ENCODE peak calls at places on chromosomes 16 and 17, in four cellular contexts. I, P, L and K are unnamed samples.

GRCh38 chr17:41340934-41341861 is 9.4 kb downstream of the KRT33A start:
- DNase-seq in I (no peak), P (no peak), L (peak; percentile 84), K (peak; percentile 61)

GRCh38 chr17:75475144-75475835 is 18.9 kb downstream of the TMEM94 start:
- DNase-seq in I (no peak), P (no peak), L (no peak), K (no peak)

GRCh38 chr16:72085002-72085401 is 8.4 kb downstream of the TXNL4B start:
- DNase-seq in I (no peak), P (no peak), L (no peak), K (no peak)

GRCh38 chr17:66507103-66507923 is 204.9 kb downstream of the PRKCA start:
- DNase-seq in I (peak; percentile 33), P (peak; percentile 83), L (no peak), K (peak; percentile 52)

GRCh38 chr16:66438536-66438935 is 11.4 kb downstream of the BEAN1 start:
- DNase-seq in I (no peak), P (no peak), L (no peak), K (no peak)

GRCh38 chr16:82694239-82694874 is 67.6 kb downstream of the CDH13 start:
- DNase-seq in I (no peak), P (peak; percentile 67), L (no peak), K (no peak)

GRCh38 chr17:4815043-4815675 is 8.2 kb downstream of the PLD2 start:
- DNase-seq in I (no peak), P (no peak), L (no peak), K (no peak)

GRCh38 chr17:80795737-80796136 is 195.9 kb upstream of the CHMP6 start:
- DNase-seq in I (no peak), P (no peak), L (no peak), K (no peak)

GRCh38 chr16:85988723-85989313 is 89.9 kb downstream of the IRF8 start:
- DNase-seq in I (no peak), P (no peak), L (no peak), K (peak; percentile 10)

GRCh38 chr17:19304209-19304608 is 58.3 kb downstream of the B9D1 start:
- DNase-seq in I (no peak), P (peak; percentile 19), L (no peak), K (no peak)

GRCh38 chr17:79017546-79017945 is 6.4 kb upstream of the C1QTNF1 start:
- DNase-seq in I (no peak), P (no peak), L (no peak), K (no peak)

GRCh38 chr16:35795361-35796029 is 2336.1 kb downstream of the TP53TG3F start:
- DNase-seq in I (no peak), P (no peak), L (no peak), K (no peak)

GRCh38 chr16:65546353-65546791 is 424.5 kb upstream of the CDH11 start:
- DNase-seq in I (no peak), P (no peak), L (no peak), K (no peak)

GRCh38 chr17:15384142-15384803 is 42.9 kb upstream of the TEKT3 start:
- DNase-seq in I (no peak), P (no peak), L (no peak), K (no peak)

GRCh38 chr16:28258571-28258970 is 33.8 kb upstream of the SBK1 start:
- DNase-seq in I (no peak), P (no peak), L (no peak), K (no peak)

GRCh38 chr17:8857919-8858318 is 9.6 kb downstream of the PIK3R6 start:
- DNase-seq in I (no peak), P (no peak), L (peak; percentile 17), K (no peak)

GRCh38 chr17:72338847-72339790 is 218.3 kb downstream of the SOX9 start:
- DNase-seq in I (peak; percentile 91), P (peak; percentile 97), L (no peak), K (no peak)

GRCh38 chr17:78356163-78356713 is 3.6 kb downstream of the SOCS3 start:
- DNase-seq in I (no peak), P (peak; percentile 48), L (peak; percentile 94), K (peak; percentile 92)

GRCh38 chr17:79410681-79411080 is 200.2 kb downstream of the RBFOX3 start:
- DNase-seq in I (no peak), P (no peak), L (no peak), K (no peak)

GRCh38 chr17:82698974-82699442 is 510 bp upstream of the RAB40B start:
- DNase-seq in I (no peak), P (no peak), L (no peak), K (no peak)

GRCh38 chr16:71966932-71967331 is 33.3 kb downstream of the PKD1L3 start:
- DNase-seq in I (no peak), P (no peak), L (no peak), K (no peak)

GRCh38 chr17:43892672-43892975 is 14.7 kb downstream of the MPP2 start:
- DNase-seq in I (no peak), P (no peak), L (no peak), K (no peak)

GRCh38 chr17:43882761-43883415 is 24.4 kb downstream of the MPP2 start:
- DNase-seq in I (no peak), P (no peak), L (no peak), K (no peak)

GRCh38 chr17:43890240-43890639 is 17.1 kb downstream of the MPP2 start:
- DNase-seq in I (no peak), P (no peak), L (no peak), K (no peak)

GRCh38 chr17:43891851-43892671 is 15.3 kb downstream of the MPP2 start:
- DNase-seq in I (no peak), P (no peak), L (no peak), K (no peak)

GRCh38 chr17:43888548-43888947 is 18.8 kb downstream of the MPP2 start:
- DNase-seq in I (no peak), P (no peak), L (no peak), K (no peak)
- H3K4me1 ChIP-seq in I (no peaks in the 10 kb centered on the region), P (no peaks in the 10 kb centered on the region), L (no peaks in the 10 kb centered on the region), K (no peaks in the 10 kb centered on the region)

GRCh38 chr16:50814541-50814940 is 72.7 kb downstream of the CYLD start:
- DNase-seq in I (no peak), P (no peak), L (no peak), K (no peak)
- H3K4me3 ChIP-seq in I (no peak overlapping the region), P (no peak overlapping the region), L (no peak overlapping the region), K (no peak overlapping the region)

DNA sequence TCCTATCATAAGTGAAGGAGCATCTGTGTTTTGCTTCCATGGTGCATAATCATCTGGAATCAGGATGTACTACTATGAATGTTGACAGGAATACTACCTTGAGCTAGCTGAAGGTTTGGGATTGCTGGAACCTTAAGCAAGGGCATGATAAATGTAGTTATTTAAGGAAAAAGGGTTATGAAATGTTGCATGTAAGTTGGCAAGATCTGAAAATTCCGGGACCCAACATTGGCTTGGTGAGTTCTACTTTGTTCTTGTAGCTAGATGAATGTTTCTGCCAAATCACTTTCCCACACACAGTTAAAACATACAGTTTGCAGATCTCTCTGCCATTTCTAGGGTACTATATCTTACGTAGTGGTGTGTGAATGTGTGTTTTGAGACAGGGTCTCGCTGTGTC is 13.6 kb downstream of the RHOT1 start:
- DNase-seq in I (no peak), P (no peak), L (no peak), K (no peak)
- H3K27ac ChIP-seq in I (no peak overlapping the region), P (no peak overlapping the region), L (no peak overlapping the region), K (no peak overlapping the region)

GRCh38 chr16:11439216-11439615 is 94.0 kb downstream of the RMI2 start:
- DNase-seq in I (no peak), P (no peak), L (no peak), K (no peak)
- H3K4me1 ChIP-seq in I (no peaks in the 10 kb centered on the region), P (no peaks in the 10 kb centered on the region), L (no peaks in the 10 kb centered on the region), K (no peaks in the 10 kb centered on the region)

GRCh38 chr16:49440156-49441065 is 66.8 kb downstream of the C16orf78 start:
- DNase-seq in I (no peak), P (no peak), L (no peak), K (no peak)

GRCh38 chr16:49443576-49443975 is 70.0 kb downstream of the C16orf78 start:
- DNase-seq in I (no peak), P (no peak), L (no peak), K (no peak)

GRCh38 chr16:49442805-49443204 is 69.2 kb downstream of the C16orf78 start:
- DNase-seq in I (no peak), P (no peak), L (no peak), K (no peak)

GRCh38 chr16:49439676-49440075 is 66.1 kb downstream of the C16orf78 start:
- DNase-seq in I (no peak), P (no peak), L (no peak), K (no peak)

GRCh38 chr16:49441366-49441780 is 67.8 kb downstream of the C16orf78 start:
- DNase-seq in I (no peak), P (no peak), L (peak; percentile 69), K (peak; percentile 28)
- H3K4me3 ChIP-seq in I (no peak overlapping the region), P (no peak overlapping the region), L (peak overlapping the region; percentile 8), K (no peak overlapping the region)

GRCh38 chr16:75241955-75242354 is 9.5 kb downstream of the BCAR1 start:
- DNase-seq in I (no peak), P (no peak), L (no peak), K (no peak)

GRCh38 chr16:75244844-75245758 is 6.3 kb downstream of the BCAR1 start:
- DNase-seq in I (no peak), P (peak; percentile 94), L (no peak), K (no peak)

GRCh38 chr16:75246504-75247205 is 4.8 kb downstream of the BCAR1 start:
- DNase-seq in I (no peak), P (no peak), L (no peak), K (no peak)

GRCh38 chr16:75243667-75244224 is 7.7 kb downstream of the BCAR1 start:
- DNase-seq in I (no peak), P (no peak), L (no peak), K (no peak)

DNA sequence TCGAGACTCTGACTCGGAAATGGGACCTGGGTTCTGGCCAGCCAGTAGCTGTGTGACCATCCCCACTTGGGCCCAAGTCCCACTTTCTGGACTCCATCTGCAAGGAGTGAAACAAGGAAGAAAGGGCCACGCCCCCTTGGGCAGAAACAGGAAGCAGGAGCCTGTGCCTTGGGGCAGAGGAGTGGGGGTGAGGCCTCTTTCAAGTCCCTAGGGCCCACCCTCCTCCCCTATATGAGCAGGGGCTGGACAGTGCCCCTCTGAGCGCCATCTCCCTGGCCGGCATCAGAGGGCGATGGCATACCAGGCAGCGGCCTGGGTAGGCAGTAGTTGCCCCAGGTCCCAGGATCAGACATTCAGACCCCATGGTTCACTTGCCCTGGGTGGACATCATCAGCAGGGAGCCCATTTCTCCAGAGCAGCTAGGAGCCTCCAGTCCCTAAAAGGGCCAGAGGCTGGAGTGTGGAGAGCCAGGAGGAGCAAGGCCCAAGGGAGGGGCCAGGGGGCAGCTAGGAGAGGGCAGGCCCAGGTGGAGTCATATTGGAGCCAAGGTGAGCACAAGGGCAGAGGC is 7.1 kb downstream of the BCAR1 start:
- DNase-seq in I (no peak), P (peak; percentile 27), L (no peak), K (no peak)
- H3K27ac ChIP-seq in I (peak overlapping the region; percentile 97), P (peak overlapping the region; percentile 86), L (no peak overlapping the region), K (no peak overlapping the region)

GRCh38 chr16:46886764-46887523 is 2.8 kb downstream of the GPT2 start:
- DNase-seq in I (no peak), P (no peak), L (no peak), K (no peak)

GRCh38 chr16:46891910-46892309 is 7.7 kb downstream of the GPT2 start:
- DNase-seq in I (no peak), P (no peak), L (no peak), K (no peak)

GRCh38 chr16:46887524-46887854 is 3.3 kb downstream of the GPT2 start:
- DNase-seq in I (no peak), P (no peak), L (no peak), K (no peak)

GRCh38 chr16:46889245-46889941 is 5.2 kb downstream of the GPT2 start:
- DNase-seq in I (no peak), P (no peak), L (no peak), K (no peak)

GRCh38 chr16:46889942-46890300 is 5.8 kb downstream of the GPT2 start:
- DNase-seq in I (no peak), P (no peak), L (no peak), K (no peak)
- H3K4me1 ChIP-seq in I (peaks cover 1% of the 10 kb centered on the region), P (peaks cover 9% of the 10 kb centered on the region), L (peaks cover 5% of the 10 kb centered on the region), K (peaks cover 5% of the 10 kb centered on the region)